ENCODE peak calls at places on chromosomes 13 and 19, in five cellular contexts. N is GM12892, A is GM12878, B is HepG2, O is H1. Q is an unnamed sample.

GRCh38 chr13:62512194-62513141 is 1096.8 kb upstream of the PCDH20 start:
- DNase-seq in N (no peak), A (peak), B (peak), O (peak), Q (no peak)

GRCh38 chr13:73625562-73626339 is 508.5 kb downstream of the KLF12 start:
- DNase-seq in N (no peak), A (no peak), B (no peak), O (no peak), Q (no peak)

GRCh38 chr19:20422216-20422615 is 143.4 kb downstream of the ZNF737 start:
- DNase-seq in N (no peak), A (no peak), B (no peak), O (no peak), Q (no peak)

GRCh38 chr19:45999653-46000121 is 4.4 kb downstream of the CCDC61 start:
- DNase-seq in N (no peak), A (no peak), B (no peak), O (peak), Q (no peak)

GRCh38 chr19:43290568-43291359 is 21.4 kb upstream of the PSG9 start:
- DNase-seq in N (no peak), A (no peak), B (no peak), O (peak), Q (no peak)

GRCh38 chr13:24625324-24625723 is 54.9 kb upstream of the ATP12A start:
- DNase-seq in N (no peak), A (no peak), B (no peak), O (no peak), Q (peak)

GRCh38 chr19:29663861-29664752 is 1.2 kb upstream of the PLEKHF1 start:
- DNase-seq in N (no peak), A (no peak), B (no peak), O (no peak), Q (no peak)

GRCh38 chr19:4140237-4140711 is 13.2 kb upstream of the CREB3L3 start:
- DNase-seq in N (peak), A (no peak), B (peak), O (peak), Q (peak)

GRCh38 chr19:4983346-4984105 is 14.6 kb downstream of the KDM4B start:
- DNase-seq in N (no peak), A (no peak), B (no peak), O (no peak), Q (no peak)

GRCh38 chr13:27188239-27188638 is 16.6 kb upstream of the USP12 start:
- DNase-seq in N (no peak), A (no peak), B (no peak), O (no peak), Q (no peak)

GRCh38 chr19:31506102-31506501 is 156.9 kb upstream of the TSHZ3 start:
- DNase-seq in N (no peak), A (no peak), B (no peak), O (peak), Q (no peak)

GRCh38 chr19:1768248-1768647 is 14.9 kb downstream of the ONECUT3 start:
- DNase-seq in N (no peak), A (no peak), B (peak), O (peak), Q (no peak)

GRCh38 chr19:15869109-15869555 is 28.7 kb downstream of the CYP4F2 start:
- DNase-seq in N (no peak), A (no peak), B (peak), O (no peak), Q (peak)

GRCh38 chr13:34155931-34156607 is 338.1 kb downstream of the RFC3 start:
- DNase-seq in N (no peak), A (no peak), B (no peak), O (no peak), Q (no peak)

GRCh38 chr13:93230466-93230865 is 3.9 kb downstream of the GPC6 start:
- DNase-seq in N (no peak), A (no peak), B (peak), O (no peak), Q (no peak)

GRCh38 chr13:98994080-98994479 is 16.2 kb upstream of the DOCK9 start:
- DNase-seq in N (no peak), A (no peak), B (no peak), O (peak), Q (no peak)

DNA sequence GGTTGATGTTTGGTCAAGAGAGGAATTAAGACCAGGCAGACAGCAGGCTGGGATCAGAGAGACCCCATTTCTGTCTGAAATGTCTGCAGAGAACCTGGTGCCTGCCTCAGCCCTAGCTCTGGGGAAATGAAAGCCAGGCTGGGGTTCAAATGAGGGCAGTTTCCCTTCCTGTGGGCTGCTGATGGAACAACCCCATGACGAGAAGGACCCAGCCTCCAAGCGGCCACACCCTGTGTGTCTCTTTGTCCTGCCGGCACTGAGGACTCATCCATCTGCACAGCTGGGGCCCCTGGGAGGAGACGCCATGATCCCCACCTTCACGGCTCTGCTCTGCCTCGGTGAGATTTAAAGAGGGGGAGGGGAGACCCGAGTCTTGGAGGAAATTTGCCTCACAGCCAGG is at the start of gene LILRB4:
- DNase-seq in N (peak), A (no peak), B (no peak), O (no peak), Q (peak)
- TF ChIP-seq TAF1 in N (no peak), A (no peak), B (no peak), O (no peak), Q (no peak)

DNA sequence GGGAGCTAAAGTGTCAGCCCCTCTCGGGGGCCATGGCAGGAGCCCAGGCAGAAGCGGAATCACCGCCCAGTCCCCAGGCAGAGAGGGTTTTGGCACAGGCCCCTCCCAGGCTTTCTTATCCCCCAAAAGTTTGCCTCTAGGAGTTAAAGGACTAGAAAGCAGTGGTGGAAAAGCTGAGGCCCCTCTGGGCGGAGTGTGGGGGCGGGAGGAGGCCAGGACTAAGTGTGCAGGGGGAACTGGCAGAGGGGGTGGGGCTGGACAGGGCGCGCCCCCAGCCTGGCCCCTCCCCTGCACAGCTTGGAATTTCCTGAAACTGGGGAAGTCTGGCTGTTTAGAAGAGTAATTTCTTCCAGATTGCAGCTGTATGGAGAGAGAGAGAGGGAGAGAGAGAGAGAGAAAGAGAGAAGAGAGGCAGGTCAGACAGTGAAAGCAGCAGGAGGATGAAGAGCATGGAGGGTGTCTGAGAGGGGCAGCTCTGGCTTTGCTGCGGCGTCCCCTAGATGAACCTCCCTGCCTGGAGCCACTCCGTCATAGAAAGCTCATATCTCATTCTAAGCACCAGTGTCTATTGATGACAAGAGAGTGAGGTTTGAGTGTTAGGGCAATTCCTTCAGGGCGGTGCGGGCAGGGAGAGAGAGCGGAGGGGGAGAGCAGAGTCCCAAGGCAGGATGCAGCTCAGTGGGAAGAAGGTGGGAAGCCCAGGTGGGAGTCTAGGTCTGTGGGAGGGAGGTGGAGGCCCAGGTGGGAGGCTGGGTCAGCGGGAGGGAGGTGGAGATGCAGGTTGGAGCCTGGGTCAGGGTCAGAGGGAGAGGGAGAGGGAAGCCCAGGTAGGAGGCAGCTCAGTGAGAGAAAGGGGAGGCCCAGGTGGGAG is at the start of gene CDC42EP5:
- DNase-seq in N (no peak), A (no peak), B (no peak), O (no peak), Q (no peak)
- TF ChIP-seq POLR2A in N (no peak), A (no peak), B (no peak), O (no peak), Q (no peak)

DNA sequence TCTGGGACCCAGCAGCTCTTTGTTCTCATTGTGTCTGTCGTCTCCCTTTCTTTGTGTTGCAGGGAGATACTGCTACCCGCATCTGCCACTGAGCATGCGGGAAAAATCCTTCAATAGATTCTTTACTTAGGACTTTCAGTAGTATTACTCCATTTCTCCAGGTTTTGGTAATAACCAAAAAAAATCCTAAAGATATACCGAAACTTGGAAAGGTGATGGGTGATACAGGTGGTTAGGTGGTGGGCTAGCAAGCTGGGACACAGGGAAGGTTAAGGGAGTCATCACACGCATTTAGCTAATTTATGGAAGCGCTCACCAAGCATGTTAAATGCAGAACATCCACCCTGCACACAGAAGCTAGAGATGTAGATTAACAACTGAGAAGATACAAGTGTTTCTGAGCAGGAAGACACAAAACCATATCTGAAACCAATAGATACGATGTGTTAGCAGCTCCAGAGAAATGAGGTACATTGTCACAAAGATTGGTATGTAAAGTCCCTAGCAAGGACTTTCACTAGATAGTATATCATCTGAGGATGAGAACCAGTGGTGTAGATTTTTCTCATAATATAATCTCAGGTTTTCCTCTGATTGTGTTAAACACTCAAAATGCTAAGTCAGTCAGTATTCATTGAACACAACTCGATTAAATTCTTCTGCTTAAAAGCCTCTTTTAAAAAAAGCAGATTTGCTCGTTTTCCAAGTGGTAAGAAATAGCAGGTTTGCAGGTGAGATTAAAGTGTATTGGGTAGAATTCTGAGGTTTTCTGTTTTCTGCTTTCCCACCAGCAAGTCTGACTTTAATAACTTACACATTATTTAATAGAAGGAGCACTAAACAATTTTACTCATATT is 1.3 kb upstream of the SLAIN1 start:
- DNase-seq in N (no peak), A (no peak), B (no peak), O (no peak), Q (peak)
- TF ChIP-seq POLR2AphosphoS5 in N (no peak), A (no peak), B (no peak), O (no peak), Q (no peak)

DNA sequence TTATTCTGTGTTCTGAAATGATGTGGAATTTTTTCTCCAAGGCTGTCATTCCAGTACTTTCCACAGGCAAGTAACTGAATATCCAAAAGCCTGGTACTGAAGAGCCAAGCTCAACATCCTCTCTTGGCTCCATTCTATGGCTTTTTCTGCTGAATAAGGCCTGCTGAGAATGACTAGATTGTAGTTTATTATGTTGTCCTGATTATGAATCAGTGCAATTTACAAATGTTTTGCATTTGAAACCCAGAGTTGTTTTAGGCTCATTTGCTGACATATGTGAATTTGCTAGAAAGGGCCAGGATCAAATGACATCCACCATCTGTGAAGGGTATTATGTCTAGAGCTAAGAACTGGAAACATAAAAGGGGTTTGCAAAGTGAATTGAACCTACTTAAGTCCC is 596.6 kb downstream of the KCTD12 start:
- DNase-seq in N (no peak), A (no peak), B (no peak), O (no peak), Q (no peak)
- TF ChIP-seq TAF1 in N (no peak), A (no peak), B (no peak), O (no peak), Q (no peak)

DNA sequence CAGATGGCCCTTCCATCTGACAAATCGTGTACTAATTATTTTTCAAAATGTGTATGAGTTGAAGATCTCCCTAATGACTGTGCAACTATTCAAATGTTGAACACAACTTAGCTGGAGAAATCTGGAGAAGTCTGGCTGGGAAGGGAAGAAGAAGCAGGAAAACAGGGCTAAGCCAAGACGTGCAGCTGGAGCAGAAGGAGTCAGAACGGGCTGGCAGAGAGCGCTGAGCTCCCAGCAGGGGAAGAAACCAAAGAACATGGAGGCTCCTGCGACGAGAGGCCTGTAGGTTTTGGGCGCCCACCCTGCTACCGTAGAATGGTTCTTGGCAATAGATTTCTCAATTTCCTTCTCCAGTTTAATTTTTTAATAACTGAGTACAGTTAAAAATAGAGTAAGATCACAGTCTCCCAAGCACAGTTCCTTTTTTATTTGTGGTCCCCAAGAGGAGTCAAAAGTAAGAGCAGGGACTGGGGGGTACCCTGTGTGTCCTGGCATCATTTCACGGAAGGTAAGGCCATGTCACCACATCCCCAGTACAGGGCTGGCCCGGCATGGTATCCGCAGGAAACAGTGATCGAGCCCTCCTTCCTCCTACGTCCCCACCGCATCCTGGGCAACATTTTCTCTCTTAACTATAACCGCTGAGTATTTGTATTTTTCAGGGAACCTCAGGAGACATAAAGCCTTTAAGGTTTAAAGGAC is 13.4 kb upstream of the LATS2 start:
- DNase-seq in N (no peak), A (no peak), B (no peak), O (peak), Q (peak)
- TF ChIP-seq POLR2A in N (no peak), A (no peak), B (no peak), O (no peak), Q (no peak)

GRCh38 chr13:49602005-49602404 is 16.6 kb upstream of the RCBTB1 start:
- DNase-seq in N (no peak), A (no peak), B (no peak), O (no peak), Q (no peak)
- TF ChIP-seq POLR2AphosphoS5 in N (no peak), A (no peak), B (no peak), O (no peak), Q (no peak)